ENCODE peak calls at places on chromosomes 1 and 21, in five cellular contexts. B is HepG2, F is H1, W is K562, S is GM12878. L is an unnamed sample.

GRCh38 chr1:23743287-23744052 is at the start of gene ELOA:
- DNase-seq in B (peak), F (peak), W (peak), S (no peak), L (no peak)

GRCh38 chr1:90835661-90836344 is 118.7 kb upstream of the BARHL2 start:
- DNase-seq in B (no peak), F (peak), W (no peak), S (no peak), L (no peak)

GRCh38 chr1:59544615-59545014 is 247.7 kb downstream of the FGGY start:
- DNase-seq in B (no peak), F (no peak), W (no peak), S (no peak), L (no peak)

GRCh38 chr1:39084191-39084590 is 58.0 kb downstream of the NDUFS5 start:
- DNase-seq in B (no peak), F (no peak), W (no peak), S (no peak), L (no peak)

GRCh38 chr1:185463011-185463410 is 146.0 kb upstream of the IVNS1ABP start:
- DNase-seq in B (no peak), F (no peak), W (no peak), S (no peak), L (no peak)

GRCh38 chr1:209335090-209335692 is 248.3 kb upstream of the CAMK1G start:
- DNase-seq in B (peak), F (no peak), W (peak), S (no peak), L (peak)

GRCh38 chr1:118954286-118954890 is 33.8 kb downstream of the TBX15 start:
- DNase-seq in B (no peak), F (no peak), W (no peak), S (no peak), L (no peak)

GRCh38 chr1:37480581-37481288 is 6.4 kb downstream of the ZC3H12A start:
- DNase-seq in B (no peak), F (no peak), W (no peak), S (no peak), L (no peak)

GRCh38 chr1:156490401-156491032 is 10.1 kb downstream of the MEF2D start:
- DNase-seq in B (no peak), F (peak), W (peak), S (no peak), L (no peak)

GRCh38 chr1:231613419-231614349 is 12.9 kb upstream of the DISC1 start:
- DNase-seq in B (no peak), F (no peak), W (no peak), S (no peak), L (no peak)

GRCh38 chr21:46237474-46237873 is 8.9 kb upstream of the LSS start:
- DNase-seq in B (no peak), F (no peak), W (no peak), S (no peak), L (no peak)

GRCh38 chr1:229781453-229781852 is 155.4 kb downstream of the URB2 start:
- DNase-seq in B (peak), F (no peak), W (no peak), S (no peak), L (peak)

GRCh38 chr1:161478985-161479384 is 26.3 kb upstream of the FCGR2A start:
- DNase-seq in B (no peak), F (no peak), W (no peak), S (no peak), L (no peak)

GRCh38 chr1:179314928-179315327 is 21.3 kb downstream of the SOAT1 start:
- DNase-seq in B (no peak), F (no peak), W (no peak), S (no peak), L (no peak)
- TF ChIP-seq ZNF274 in B (no peak), F (no peak), W (no peak), S (no peak), L (no peak)

GRCh38 chr1:3142236-3142635 is 73.2 kb downstream of the PRDM16 start:
- DNase-seq in B (no peak), F (no peak), W (no peak), S (no peak), L (no peak)

GRCh38 chr1:3138623-3139151 is 69.7 kb downstream of the PRDM16 start:
- DNase-seq in B (no peak), F (no peak), W (no peak), S (no peak), L (no peak)

GRCh38 chr1:3141836-3142235 is 72.8 kb downstream of the PRDM16 start:
- DNase-seq in B (no peak), F (no peak), W (no peak), S (no peak), L (no peak)

GRCh38 chr1:3139451-3139852 is 70.4 kb downstream of the PRDM16 start:
- DNase-seq in B (no peak), F (no peak), W (no peak), S (no peak), L (no peak)

DNA sequence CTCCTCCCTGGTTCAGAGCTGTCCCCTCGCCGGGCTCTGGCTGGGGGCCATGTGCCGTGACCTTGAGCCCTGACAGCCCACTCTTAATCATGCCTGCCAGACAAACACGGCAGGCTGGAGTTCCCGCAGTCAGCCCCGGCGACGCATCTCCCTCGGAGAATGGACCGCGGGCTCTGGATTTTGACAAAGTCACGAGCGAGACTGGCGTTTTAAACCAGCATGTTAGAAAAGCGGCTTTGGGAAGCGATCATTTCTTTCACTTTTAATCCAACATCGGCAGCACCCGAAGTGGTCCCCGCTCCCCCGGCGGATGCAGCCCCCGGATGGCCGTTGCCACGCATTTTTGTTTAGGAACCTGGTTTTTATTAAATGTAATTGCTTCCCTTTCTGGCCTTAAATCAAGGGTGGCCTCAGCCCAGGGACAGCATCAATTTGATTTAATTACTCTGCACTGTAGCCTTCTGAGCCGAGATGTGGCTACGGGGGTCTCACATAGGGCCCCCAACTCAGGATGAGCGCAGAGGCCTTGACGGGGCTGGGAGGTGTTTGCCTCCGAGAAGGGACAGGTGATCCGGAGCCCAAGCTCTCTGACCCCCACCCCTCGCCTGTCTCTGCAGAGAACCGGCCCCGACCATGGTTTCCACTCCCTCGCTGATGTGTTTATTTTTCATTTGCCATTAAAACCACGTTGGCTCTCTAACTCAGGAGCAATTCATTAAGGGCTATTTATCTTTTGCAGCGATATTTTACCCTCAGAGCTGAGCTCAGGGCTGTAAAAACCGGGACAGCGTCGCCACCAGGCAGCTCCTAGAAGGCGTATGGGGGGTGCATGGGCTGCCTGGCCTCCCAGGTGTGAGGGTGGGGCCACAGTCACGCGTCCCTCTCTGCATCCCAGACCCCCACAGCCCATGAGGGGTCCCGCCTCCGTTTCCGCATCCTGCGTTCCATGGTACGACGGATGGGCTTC is 71.2 kb downstream of the PRDM16 start:
- DNase-seq in B (no peak), F (no peak), W (no peak), S (no peak), L (no peak)
- TF ChIP-seq EZH2 in B (no peak), F (no peak), W (no peak), S (no peak), L (no peak)

GRCh38 chr1:232901255-232901654 is 49.2 kb upstream of the NTPCR start:
- DNase-seq in B (no peak), F (no peak), W (no peak), S (no peak), L (no peak)
- TF ChIP-seq ZNF274 in B (no peak), F (no peak), W (no peak), S (no peak), L (no peak)

GRCh38 chr1:181175955-181176354 is 87.5 kb downstream of the IER5 start:
- DNase-seq in B (no peak), F (peak), W (no peak), S (no peak), L (no peak)

GRCh38 chr1:181179279-181179979 is 90.9 kb downstream of the IER5 start:
- DNase-seq in B (no peak), F (no peak), W (no peak), S (no peak), L (no peak)

GRCh38 chr1:181178241-181178640 is 89.7 kb downstream of the IER5 start:
- DNase-seq in B (no peak), F (no peak), W (no peak), S (no peak), L (no peak)

GRCh38 chr1:181181792-181182585 is 93.5 kb downstream of the IER5 start:
- DNase-seq in B (no peak), F (no peak), W (no peak), S (no peak), L (no peak)

GRCh38 chr1:181179980-181180964 is 91.8 kb downstream of the IER5 start:
- DNase-seq in B (no peak), F (peak), W (no peak), S (peak), L (no peak)
- TF ChIP-seq EZH2 in B (no peak), F (no peak), W (no peak), S (no peak), L (no peak)

L was measured in HCT116.